ENCODE peak calls at places on chromosomes 4 and X, in four cellular contexts. O is RKO, Z is germinal center, D is left lung. V is an unnamed sample.

GRCh38 chrX:71181558-71181909 is 36.9 kb downstream of the NLGN3 start:
- DNase-seq in Z (peak; percentile 23), O (no peak), D (no peak), V (peak; percentile 69)

GRCh38 chrX:1205681-1206611 is 6.5 kb downstream of the CRLF2 start:
- DNase-seq in D (no peak), O (peak; percentile 89), Z (peak; percentile 28), V (peak; percentile 50)

GRCh38 chr4:152696764-152697250 is 17.0 kb upstream of the TMEM154 start:
- DNase-seq in Z (peak; percentile 54), D (no peak), O (no peak), V (peak; percentile 84)

GRCh38 chrX:153460826-153461225 is 9.6 kb downstream of the HAUS7 start:
- DNase-seq in O (peak; percentile 56), D (no peak), Z (peak; percentile 32), V (peak; percentile 54)

GRCh38 chr4:102815981-102816380 is 11.4 kb downstream of the UBE2D3 start:
- DNase-seq in Z (no peak), D (no peak), O (peak; percentile 97), V (no peak)

GRCh38 chr4:4675636-4676035 is 133.8 kb upstream of the STX18 start:
- DNase-seq in Z (no peak), O (no peak), D (no peak), V (no peak)

GRCh38 chrX:115642895-115643530 is 82.0 kb downstream of the PLS3 start:
- DNase-seq in O (peak; percentile 60), D (no peak), Z (peak; percentile 16), V (peak; percentile 14)

GRCh38 chr4:126799471-126799870 is 833.3 kb upstream of the INTU start:
- DNase-seq in O (no peak), Z (no peak), D (no peak), V (no peak)

GRCh38 chrX:9318213-9318612 is 146.6 kb upstream of the TBL1X start:
- DNase-seq in D (no peak), O (no peak), Z (no peak), V (peak; percentile 51)

GRCh38 chr4:55180980-55181379 is 55.6 kb upstream of the KDR start:
- DNase-seq in Z (no peak), O (no peak), D (no peak), V (no peak)

GRCh38 chr4:107559653-107560052 is 160.4 kb downstream of the PAPSS1 start:
- DNase-seq in D (no peak), O (no peak), Z (no peak), V (no peak)

GRCh38 chrX:150575415-150575814 is 7.0 kb downstream of the MTM1 start:
- DNase-seq in Z (no peak), D (no peak), O (no peak), V (peak; percentile 85)

GRCh38 chr4:119025440-119025839 is 110.2 kb upstream of the MYOZ2 start:
- DNase-seq in D (no peak), Z (no peak), O (no peak), V (no peak)

V was measured in activated CD4-positive, alpha-beta memory T cell treated with anti-CD3 and anti-CD28 coated beads for 36 hours.